ENCODE peak calls at places on chromosomes 6 and 20, in seven cellular contexts. One of them, this sample, is unnamed.

GRCh38 chr6:34130870-34131269 is 15.0 kb downstream of the GRM4 start:
- DNase-seq in GM04504: no peak
- DNase-seq in naive thymus-derived CD4-positive, alpha-beta T cell: no peak
- DNase-seq in NAMALWA: no peak
- DNase-seq in RWPE1: no peak
- DNase-seq in effector CD4-positive, alpha-beta T cell: no peak
- DNase-seq in T-helper 2 cell treated with Interferon-gamma antibody and Interleukin-4, amounts not matched to agents 5 μg/mL and 100 μg/mL, for 36 hours: no peak
- DNase-seq in this sample: no peak

GRCh38 chr6:24227556-24227955 is 101.5 kb downstream of the NRSN1 start:
- DNase-seq in T-helper 2 cell treated with Interferon-gamma antibody and Interleukin-4, amounts not matched to agents 5 μg/mL and 100 μg/mL, for 36 hours: no peak
- DNase-seq in GM04504: no peak
- DNase-seq in naive thymus-derived CD4-positive, alpha-beta T cell: no peak
- DNase-seq in RWPE1: no peak
- DNase-seq in NAMALWA: no peak
- DNase-seq in effector CD4-positive, alpha-beta T cell: no peak
- DNase-seq in this sample: no peak

GRCh38 chr6:12929678-12930077 is 213.1 kb downstream of the PHACTR1 start:
- DNase-seq in naive thymus-derived CD4-positive, alpha-beta T cell: no peak
- DNase-seq in NAMALWA: no peak
- DNase-seq in GM04504: no peak
- DNase-seq in RWPE1: no peak
- DNase-seq in effector CD4-positive, alpha-beta T cell: no peak
- DNase-seq in T-helper 2 cell treated with Interferon-gamma antibody and Interleukin-4, amounts not matched to agents 5 μg/mL and 100 μg/mL, for 36 hours: no peak
- DNase-seq in this sample: no peak

GRCh38 chr6:15775741-15776140 is 112.9 kb upstream of the DTNBP1 start:
- DNase-seq in effector CD4-positive, alpha-beta T cell: no peak
- DNase-seq in NAMALWA: no peak
- DNase-seq in naive thymus-derived CD4-positive, alpha-beta T cell: no peak
- DNase-seq in T-helper 2 cell treated with Interferon-gamma antibody and Interleukin-4, amounts not matched to agents 5 μg/mL and 100 μg/mL, for 36 hours: no peak
- DNase-seq in RWPE1: no peak
- DNase-seq in GM04504: no peak
- DNase-seq in this sample: peak

GRCh38 chr6:105428342-105428957 is 25.6 kb upstream of the PREP start:
- DNase-seq in NAMALWA: no peak
- DNase-seq in effector CD4-positive, alpha-beta T cell: no peak
- DNase-seq in RWPE1: no peak
- DNase-seq in naive thymus-derived CD4-positive, alpha-beta T cell: no peak
- DNase-seq in GM04504: no peak
- DNase-seq in T-helper 2 cell treated with Interferon-gamma antibody and Interleukin-4, amounts not matched to agents 5 μg/mL and 100 μg/mL, for 36 hours: no peak
- DNase-seq in this sample: no peak

GRCh38 chr6:158648682-158649131 is 1.1 kb upstream of the SYTL3 start:
- DNase-seq in T-helper 2 cell treated with Interferon-gamma antibody and Interleukin-4, amounts not matched to agents 5 μg/mL and 100 μg/mL, for 36 hours: peak
- DNase-seq in NAMALWA: no peak
- DNase-seq in GM04504: peak
- DNase-seq in naive thymus-derived CD4-positive, alpha-beta T cell: no peak
- DNase-seq in effector CD4-positive, alpha-beta T cell: no peak
- DNase-seq in RWPE1: peak
- DNase-seq in this sample: no peak

GRCh38 chr20:34129518-34130162 is 17.6 kb upstream of the EIF2S2 start:
- DNase-seq in T-helper 2 cell treated with Interferon-gamma antibody and Interleukin-4, amounts not matched to agents 5 μg/mL and 100 μg/mL, for 36 hours: peak
- DNase-seq in GM04504: peak
- DNase-seq in RWPE1: peak
- DNase-seq in naive thymus-derived CD4-positive, alpha-beta T cell: peak
- DNase-seq in effector CD4-positive, alpha-beta T cell: peak
- DNase-seq in NAMALWA: peak
- DNase-seq in this sample: peak

GRCh38 chr20:48822879-48823385 is 4.9 kb downstream of the PREX1 start:
- DNase-seq in effector CD4-positive, alpha-beta T cell: no peak
- DNase-seq in T-helper 2 cell treated with Interferon-gamma antibody and Interleukin-4, amounts not matched to agents 5 μg/mL and 100 μg/mL, for 36 hours: peak
- DNase-seq in RWPE1: no peak
- DNase-seq in NAMALWA: no peak
- DNase-seq in GM04504: no peak
- DNase-seq in naive thymus-derived CD4-positive, alpha-beta T cell: no peak
- DNase-seq in this sample: no peak

GRCh38 chr20:62266340-62266739 is 28.0 kb downstream of the OSBPL2 start:
- DNase-seq in RWPE1: peak
- DNase-seq in NAMALWA: peak
- DNase-seq in T-helper 2 cell treated with Interferon-gamma antibody and Interleukin-4, amounts not matched to agents 5 μg/mL and 100 μg/mL, for 36 hours: no peak
- DNase-seq in naive thymus-derived CD4-positive, alpha-beta T cell: no peak
- DNase-seq in effector CD4-positive, alpha-beta T cell: no peak
- DNase-seq in GM04504: no peak
- DNase-seq in this sample: no peak

GRCh38 chr6:113318553-113318952 is 538.6 kb upstream of the MARCKS start:
- DNase-seq in RWPE1: no peak
- DNase-seq in naive thymus-derived CD4-positive, alpha-beta T cell: no peak
- DNase-seq in NAMALWA: no peak
- DNase-seq in effector CD4-positive, alpha-beta T cell: no peak
- DNase-seq in T-helper 2 cell treated with Interferon-gamma antibody and Interleukin-4, amounts not matched to agents 5 μg/mL and 100 μg/mL, for 36 hours: no peak
- DNase-seq in GM04504: no peak
- DNase-seq in this sample: peak

GRCh38 chr6:160238786-160239751 is 19.6 kb downstream of the SLC22A2 start:
- DNase-seq in T-helper 2 cell treated with Interferon-gamma antibody and Interleukin-4, amounts not matched to agents 5 μg/mL and 100 μg/mL, for 36 hours: no peak
- DNase-seq in naive thymus-derived CD4-positive, alpha-beta T cell: no peak
- DNase-seq in NAMALWA: no peak
- DNase-seq in GM04504: no peak
- DNase-seq in RWPE1: no peak
- DNase-seq in effector CD4-positive, alpha-beta T cell: no peak
- DNase-seq in this sample: no peak

GRCh38 chr6:36120979-36121706 is 9.2 kb upstream of the MAPK13 start:
- DNase-seq in effector CD4-positive, alpha-beta T cell: peak
- DNase-seq in NAMALWA: peak
- DNase-seq in T-helper 2 cell treated with Interferon-gamma antibody and Interleukin-4, amounts not matched to agents 5 μg/mL and 100 μg/mL, for 36 hours: peak
- DNase-seq in GM04504: peak
- DNase-seq in RWPE1: peak
- DNase-seq in naive thymus-derived CD4-positive, alpha-beta T cell: no peak
- DNase-seq in this sample: no peak

GRCh38 chr6:158894192-158894591 is 75.0 kb upstream of the EZR start:
- DNase-seq in naive thymus-derived CD4-positive, alpha-beta T cell: no peak
- DNase-seq in T-helper 2 cell treated with Interferon-gamma antibody and Interleukin-4, amounts not matched to agents 5 μg/mL and 100 μg/mL, for 36 hours: no peak
- DNase-seq in RWPE1: peak
- DNase-seq in effector CD4-positive, alpha-beta T cell: no peak
- DNase-seq in NAMALWA: no peak
- DNase-seq in GM04504: peak
- DNase-seq in this sample: peak

GRCh38 chr6:3797231-3798200 is 46.0 kb upstream of the PXDC1 start:
- DNase-seq in NAMALWA: no peak
- DNase-seq in GM04504: no peak
- DNase-seq in RWPE1: peak
- DNase-seq in naive thymus-derived CD4-positive, alpha-beta T cell: no peak
- DNase-seq in T-helper 2 cell treated with Interferon-gamma antibody and Interleukin-4, amounts not matched to agents 5 μg/mL and 100 μg/mL, for 36 hours: no peak
- DNase-seq in effector CD4-positive, alpha-beta T cell: no peak
- DNase-seq in this sample: no peak

GRCh38 chr6:158408552-158409130 is 96.4 kb downstream of the TULP4 start:
- DNase-seq in GM04504: peak
- DNase-seq in T-helper 2 cell treated with Interferon-gamma antibody and Interleukin-4, amounts not matched to agents 5 μg/mL and 100 μg/mL, for 36 hours: no peak
- DNase-seq in NAMALWA: no peak
- DNase-seq in naive thymus-derived CD4-positive, alpha-beta T cell: no peak
- DNase-seq in effector CD4-positive, alpha-beta T cell: no peak
- DNase-seq in RWPE1: no peak
- DNase-seq in this sample: peak

GRCh38 chr6:20182926-20183521 is 29.2 kb downstream of the MBOAT1 start:
- DNase-seq in naive thymus-derived CD4-positive, alpha-beta T cell: no peak
- DNase-seq in effector CD4-positive, alpha-beta T cell: no peak
- DNase-seq in T-helper 2 cell treated with Interferon-gamma antibody and Interleukin-4, amounts not matched to agents 5 μg/mL and 100 μg/mL, for 36 hours: no peak
- DNase-seq in RWPE1: peak
- DNase-seq in GM04504: no peak
- DNase-seq in NAMALWA: no peak
- DNase-seq in this sample: no peak

GRCh38 chr6:147986891-147987290 is 355.7 kb upstream of the SASH1 start:
- DNase-seq in GM04504: no peak
- DNase-seq in NAMALWA: no peak
- DNase-seq in effector CD4-positive, alpha-beta T cell: no peak
- DNase-seq in naive thymus-derived CD4-positive, alpha-beta T cell: no peak
- DNase-seq in RWPE1: no peak
- DNase-seq in T-helper 2 cell treated with Interferon-gamma antibody and Interleukin-4, amounts not matched to agents 5 μg/mL and 100 μg/mL, for 36 hours: no peak
- DNase-seq in this sample: no peak

GRCh38 chr6:134169881-134170486 is 117.6 kb upstream of the SLC2A12 start:
- DNase-seq in T-helper 2 cell treated with Interferon-gamma antibody and Interleukin-4, amounts not matched to agents 5 μg/mL and 100 μg/mL, for 36 hours: no peak
- DNase-seq in GM04504: no peak
- DNase-seq in NAMALWA: no peak
- DNase-seq in effector CD4-positive, alpha-beta T cell: no peak
- DNase-seq in RWPE1: no peak
- DNase-seq in naive thymus-derived CD4-positive, alpha-beta T cell: no peak
- DNase-seq in this sample: peak

GRCh38 chr6:168150551-168151444 is 71.8 kb upstream of the FRMD1 start:
- DNase-seq in T-helper 2 cell treated with Interferon-gamma antibody and Interleukin-4, amounts not matched to agents 5 μg/mL and 100 μg/mL, for 36 hours: no peak
- DNase-seq in GM04504: no peak
- DNase-seq in naive thymus-derived CD4-positive, alpha-beta T cell: no peak
- DNase-seq in NAMALWA: no peak
- DNase-seq in effector CD4-positive, alpha-beta T cell: no peak
- DNase-seq in RWPE1: no peak
- DNase-seq in this sample: no peak

GRCh38 chr6:67898875-67899274 is 736.2 kb upstream of the ADGRB3 start:
- DNase-seq in RWPE1: no peak
- DNase-seq in effector CD4-positive, alpha-beta T cell: no peak
- DNase-seq in NAMALWA: no peak
- DNase-seq in T-helper 2 cell treated with Interferon-gamma antibody and Interleukin-4, amounts not matched to agents 5 μg/mL and 100 μg/mL, for 36 hours: no peak
- DNase-seq in GM04504: no peak
- DNase-seq in naive thymus-derived CD4-positive, alpha-beta T cell: no peak
- DNase-seq in this sample: no peak

GRCh38 chr20:46206025-46206424 is 87.9 kb downstream of the CD40 start:
- DNase-seq in RWPE1: peak
- DNase-seq in NAMALWA: no peak
- DNase-seq in T-helper 2 cell treated with Interferon-gamma antibody and Interleukin-4, amounts not matched to agents 5 μg/mL and 100 μg/mL, for 36 hours: no peak
- DNase-seq in GM04504: no peak
- DNase-seq in naive thymus-derived CD4-positive, alpha-beta T cell: no peak
- DNase-seq in effector CD4-positive, alpha-beta T cell: no peak
- DNase-seq in this sample: peak

GRCh38 chr6:9140861-9141534 is 705.7 kb upstream of the SLC35B3 start:
- DNase-seq in RWPE1: no peak
- DNase-seq in NAMALWA: no peak
- DNase-seq in T-helper 2 cell treated with Interferon-gamma antibody and Interleukin-4, amounts not matched to agents 5 μg/mL and 100 μg/mL, for 36 hours: no peak
- DNase-seq in GM04504: no peak
- DNase-seq in effector CD4-positive, alpha-beta T cell: no peak
- DNase-seq in naive thymus-derived CD4-positive, alpha-beta T cell: no peak
- DNase-seq in this sample: no peak

GRCh38 chr6:117034547-117034946 is 157.5 kb downstream of the RFX6 start:
- DNase-seq in naive thymus-derived CD4-positive, alpha-beta T cell: no peak
- DNase-seq in effector CD4-positive, alpha-beta T cell: no peak
- DNase-seq in T-helper 2 cell treated with Interferon-gamma antibody and Interleukin-4, amounts not matched to agents 5 μg/mL and 100 μg/mL, for 36 hours: no peak
- DNase-seq in NAMALWA: no peak
- DNase-seq in GM04504: no peak
- DNase-seq in RWPE1: no peak
- DNase-seq in this sample: no peak

GRCh38 chr20:63567382-63568169 is 6.5 kb downstream of the HELZ2 start:
- DNase-seq in naive thymus-derived CD4-positive, alpha-beta T cell: peak
- DNase-seq in GM04504: no peak
- DNase-seq in effector CD4-positive, alpha-beta T cell: no peak
- DNase-seq in RWPE1: no peak
- DNase-seq in T-helper 2 cell treated with Interferon-gamma antibody and Interleukin-4, amounts not matched to agents 5 μg/mL and 100 μg/mL, for 36 hours: peak
- DNase-seq in NAMALWA: peak
- DNase-seq in this sample: no peak

GRCh38 chr6:3873051-3873450 is 23.9 kb downstream of the FAM50B start:
- DNase-seq in effector CD4-positive, alpha-beta T cell: no peak
- DNase-seq in NAMALWA: no peak
- DNase-seq in T-helper 2 cell treated with Interferon-gamma antibody and Interleukin-4, amounts not matched to agents 5 μg/mL and 100 μg/mL, for 36 hours: no peak
- DNase-seq in naive thymus-derived CD4-positive, alpha-beta T cell: no peak
- DNase-seq in RWPE1: no peak
- DNase-seq in GM04504: no peak
- DNase-seq in this sample: no peak

GRCh38 chr6:146785001-146785585 is 186.3 kb downstream of the ADGB start:
- DNase-seq in T-helper 2 cell treated with Interferon-gamma antibody and Interleukin-4, amounts not matched to agents 5 μg/mL and 100 μg/mL, for 36 hours: peak
- DNase-seq in naive thymus-derived CD4-positive, alpha-beta T cell: peak
- DNase-seq in RWPE1: peak
- DNase-seq in effector CD4-positive, alpha-beta T cell: no peak
- DNase-seq in GM04504: no peak
- DNase-seq in NAMALWA: peak
- DNase-seq in this sample: peak

GRCh38 chr6:1700283-1700967 is 90.7 kb downstream of the FOXC1 start:
- DNase-seq in NAMALWA: no peak
- DNase-seq in T-helper 2 cell treated with Interferon-gamma antibody and Interleukin-4, amounts not matched to agents 5 μg/mL and 100 μg/mL, for 36 hours: no peak
- DNase-seq in RWPE1: no peak
- DNase-seq in GM04504: no peak
- DNase-seq in naive thymus-derived CD4-positive, alpha-beta T cell: no peak
- DNase-seq in effector CD4-positive, alpha-beta T cell: no peak
- DNase-seq in this sample: no peak

GRCh38 chr6:145735356-145736165 is at the start of gene EPM2A:
- DNase-seq in effector CD4-positive, alpha-beta T cell: peak
- DNase-seq in NAMALWA: peak
- DNase-seq in RWPE1: peak
- DNase-seq in GM04504: peak
- DNase-seq in naive thymus-derived CD4-positive, alpha-beta T cell: peak
- DNase-seq in T-helper 2 cell treated with Interferon-gamma antibody and Interleukin-4, amounts not matched to agents 5 μg/mL and 100 μg/mL, for 36 hours: peak
- DNase-seq in this sample: peak

GRCh38 chr20:56759741-56760278 is 130.7 kb downstream of the TFAP2C start:
- DNase-seq in NAMALWA: no peak
- DNase-seq in T-helper 2 cell treated with Interferon-gamma antibody and Interleukin-4, amounts not matched to agents 5 μg/mL and 100 μg/mL, for 36 hours: no peak
- DNase-seq in GM04504: no peak
- DNase-seq in effector CD4-positive, alpha-beta T cell: no peak
- DNase-seq in naive thymus-derived CD4-positive, alpha-beta T cell: no peak
- DNase-seq in RWPE1: peak
- DNase-seq in this sample: no peak

GRCh38 chr6:32177788-32178546 is at the start of gene RNF5:
- DNase-seq in GM04504: peak
- DNase-seq in NAMALWA: peak
- DNase-seq in T-helper 2 cell treated with Interferon-gamma antibody and Interleukin-4, amounts not matched to agents 5 μg/mL and 100 μg/mL, for 36 hours: peak
- DNase-seq in naive thymus-derived CD4-positive, alpha-beta T cell: peak
- DNase-seq in effector CD4-positive, alpha-beta T cell: peak
- DNase-seq in RWPE1: peak
- DNase-seq in this sample: peak

GRCh38 chr6:130362128-130362527 is 3.7 kb upstream of the TMEM200A start:
- DNase-seq in RWPE1: peak
- DNase-seq in naive thymus-derived CD4-positive, alpha-beta T cell: peak
- DNase-seq in T-helper 2 cell treated with Interferon-gamma antibody and Interleukin-4, amounts not matched to agents 5 μg/mL and 100 μg/mL, for 36 hours: no peak
- DNase-seq in NAMALWA: no peak
- DNase-seq in GM04504: no peak
- DNase-seq in effector CD4-positive, alpha-beta T cell: no peak
- DNase-seq in this sample: no peak

GRCh38 chr6:23754197-23754596 is 371.8 kb upstream of the NRSN1 start:
- DNase-seq in T-helper 2 cell treated with Interferon-gamma antibody and Interleukin-4, amounts not matched to agents 5 μg/mL and 100 μg/mL, for 36 hours: no peak
- DNase-seq in GM04504: no peak
- DNase-seq in effector CD4-positive, alpha-beta T cell: no peak
- DNase-seq in NAMALWA: no peak
- DNase-seq in RWPE1: no peak
- DNase-seq in naive thymus-derived CD4-positive, alpha-beta T cell: no peak
- DNase-seq in this sample: no peak

GRCh38 chr6:41636803-41637178 is 1.5 kb upstream of the MDFI start:
- DNase-seq in effector CD4-positive, alpha-beta T cell: no peak
- DNase-seq in GM04504: no peak
- DNase-seq in RWPE1: peak
- DNase-seq in naive thymus-derived CD4-positive, alpha-beta T cell: no peak
- DNase-seq in T-helper 2 cell treated with Interferon-gamma antibody and Interleukin-4, amounts not matched to agents 5 μg/mL and 100 μg/mL, for 36 hours: no peak
- DNase-seq in NAMALWA: no peak
- DNase-seq in this sample: no peak

GRCh38 chr6:123904228-123904627 is 100.6 kb downstream of the NKAIN2 start:
- DNase-seq in naive thymus-derived CD4-positive, alpha-beta T cell: no peak
- DNase-seq in RWPE1: no peak
- DNase-seq in NAMALWA: no peak
- DNase-seq in GM04504: no peak
- DNase-seq in effector CD4-positive, alpha-beta T cell: no peak
- DNase-seq in T-helper 2 cell treated with Interferon-gamma antibody and Interleukin-4, amounts not matched to agents 5 μg/mL and 100 μg/mL, for 36 hours: no peak
- DNase-seq in this sample: no peak

GRCh38 chr20:63457737-63458136 is 14.7 kb downstream of the KCNQ2 start:
- DNase-seq in NAMALWA: peak
- DNase-seq in RWPE1: peak
- DNase-seq in GM04504: no peak
- DNase-seq in naive thymus-derived CD4-positive, alpha-beta T cell: no peak
- DNase-seq in effector CD4-positive, alpha-beta T cell: no peak
- DNase-seq in T-helper 2 cell treated with Interferon-gamma antibody and Interleukin-4, amounts not matched to agents 5 μg/mL and 100 μg/mL, for 36 hours: no peak
- DNase-seq in this sample: peak

This sample was measured in foreskin melanocyte.